ENCODE peak calls at places on chromosomes 5 and 9, in four cellular contexts. One of them, this sample, is unnamed.

GRCh38 chr5:343461-344401 is 22.2 kb downstream of the AHRR start:
- DNase-seq in COR-L47: peak
- DNase-seq in GM03348: peak
- DNase-seq in epithelial cell of esophagus: peak
- DNase-seq in this sample: peak

GRCh38 chr5:154197801-154198461 is 7.4 kb downstream of the GALNT10 start:
- DNase-seq in COR-L47: peak
- DNase-seq in GM03348: no peak
- DNase-seq in epithelial cell of esophagus: peak
- DNase-seq in this sample: no peak

GRCh38 chr5:124516567-124516966 is 229.9 kb downstream of the ZNF608 start:
- DNase-seq in COR-L47: no peak
- DNase-seq in GM03348: no peak
- DNase-seq in epithelial cell of esophagus: no peak
- DNase-seq in this sample: no peak

GRCh38 chr5:149035282-149035882 is 27.5 kb downstream of the SH3TC2 start:
- DNase-seq in COR-L47: peak
- DNase-seq in GM03348: peak
- DNase-seq in epithelial cell of esophagus: peak
- DNase-seq in this sample: peak

GRCh38 chr9:105226055-105226454 is 18.4 kb upstream of the SLC44A1 start:
- DNase-seq in COR-L47: no peak
- DNase-seq in GM03348: no peak
- DNase-seq in epithelial cell of esophagus: no peak
- DNase-seq in this sample: no peak

GRCh38 chr9:105286098-105286497 is 41.6 kb downstream of the SLC44A1 start:
- DNase-seq in COR-L47: no peak
- DNase-seq in GM03348: no peak
- DNase-seq in epithelial cell of esophagus: no peak
- DNase-seq in this sample: no peak

GRCh38 chr9:128702949-128703615 is 779 bp downstream of the PKN3 start:
- DNase-seq in COR-L47: no peak
- DNase-seq in GM03348: peak
- DNase-seq in epithelial cell of esophagus: no peak
- DNase-seq in this sample: no peak

GRCh38 chr9:81898851-81899250 is 29.4 kb upstream of the SPATA31D4 start:
- DNase-seq in COR-L47: no peak
- DNase-seq in GM03348: no peak
- DNase-seq in epithelial cell of esophagus: no peak
- DNase-seq in this sample: no peak

GRCh38 chr5:132425009-132425937 is 55.8 kb downstream of the SLC22A5 start:
- DNase-seq in COR-L47: no peak
- DNase-seq in GM03348: peak
- DNase-seq in epithelial cell of esophagus: peak
- DNase-seq in this sample: no peak

GRCh38 chr5:173025651-173026050 is 30.5 kb upstream of the CREBRF start:
- DNase-seq in COR-L47: no peak
- DNase-seq in GM03348: no peak
- DNase-seq in epithelial cell of esophagus: no peak
- DNase-seq in this sample: no peak

GRCh38 chr5:146344155-146345118 is 5.8 kb downstream of the POU4F3 start:
- DNase-seq in COR-L47: no peak
- DNase-seq in GM03348: peak
- DNase-seq in epithelial cell of esophagus: no peak
- DNase-seq in this sample: no peak

GRCh38 chr9:92771309-92771708 is 6.7 kb upstream of the BICD2 start:
- DNase-seq in COR-L47: no peak
- DNase-seq in GM03348: no peak
- DNase-seq in epithelial cell of esophagus: peak
- DNase-seq in this sample: no peak

GRCh38 chr9:37953204-37953774 is 49.4 kb upstream of the SLC25A51 start:
- DNase-seq in COR-L47: no peak
- DNase-seq in GM03348: no peak
- DNase-seq in epithelial cell of esophagus: no peak
- DNase-seq in this sample: no peak

GRCh38 chr5:115842089-115842881 is 550 bp downstream of the AP3S1 start:
- DNase-seq in COR-L47: peak
- DNase-seq in GM03348: peak
- DNase-seq in epithelial cell of esophagus: no peak
- DNase-seq in this sample: peak

GRCh38 chr9:35905912-35906679 is at the start of gene HRCT1:
- DNase-seq in COR-L47: peak
- DNase-seq in GM03348: peak
- DNase-seq in epithelial cell of esophagus: peak
- DNase-seq in this sample: peak

GRCh38 chr5:127028822-127029457 is 1.4 kb downstream of the MARCHF3 start:
- DNase-seq in COR-L47: no peak
- DNase-seq in GM03348: no peak
- DNase-seq in epithelial cell of esophagus: no peak
- DNase-seq in this sample: no peak

GRCh38 chr5:14581891-14582796 is 552 bp downstream of the OTULINL start:
- DNase-seq in COR-L47: peak
- DNase-seq in GM03348: peak
- DNase-seq in epithelial cell of esophagus: peak
- DNase-seq in this sample: peak

GRCh38 chr5:96826071-96826470 is 18.3 kb upstream of the ERAP1 start:
- DNase-seq in COR-L47: no peak
- DNase-seq in GM03348: no peak
- DNase-seq in epithelial cell of esophagus: no peak
- DNase-seq in this sample: no peak

GRCh38 chr9:19999491-20000057 is 210.7 kb upstream of the SLC24A2 start:
- DNase-seq in COR-L47: no peak
- DNase-seq in GM03348: peak
- DNase-seq in epithelial cell of esophagus: peak
- DNase-seq in this sample: peak

GRCh38 chr5:2726366-2726765 is 25.1 kb downstream of the IRX2 start:
- DNase-seq in COR-L47: no peak
- DNase-seq in GM03348: no peak
- DNase-seq in epithelial cell of esophagus: no peak
- DNase-seq in this sample: no peak